ENCODE peak calls at places on chromosome 14, in four cellular contexts. R is K562, F is Peyer's patch, P is A549. X is an unnamed sample. For H3K4me1, the result is how much of the 10 kb centered on the place peaks cover.

GRCh38 chr14:53167602-53168328 is 14.6 kb upstream of the DDHD1 start:
- DNase-seq in F (no peak), R (no peak), P (no peak), X (no peak)

GRCh38 chr14:82661258-82661657 is 1127.6 kb upstream of the SEL1L start:
- DNase-seq in R (no peak), P (no peak), F (no peak), X (no peak)

GRCh38 chr14:79483472-79483871 is 727.8 kb downstream of the DIO2 start:
- DNase-seq in P (no peak), F (no peak), R (no peak), X (no peak)

GRCh38 chr14:59297070-59297766 is 108.8 kb downstream of the DAAM1 start:
- DNase-seq in R (no peak), F (no peak), P (no peak), X (no peak)

GRCh38 chr14:93285048-93285447 is 47.8 kb downstream of the BTBD7 start:
- DNase-seq in P (no peak), F (no peak), R (no peak), X (no peak)

GRCh38 chr14:71206766-71207371 is 299.6 kb downstream of the PCNX1 start:
- DNase-seq in R (no peak), F (no peak), P (peak), X (no peak)

GRCh38 chr14:50344116-50344775 is 32.1 kb downstream of the DMAC2L start:
- DNase-seq in F (no peak), P (no peak), R (no peak), X (no peak)

GRCh38 chr14:48670939-48671338 is 915.2 kb downstream of the RPS29 start:
- DNase-seq in F (no peak), P (no peak), R (no peak), X (no peak)

GRCh38 chr14:60649815-60650381 is 621 bp upstream of the SIX1 start:
- DNase-seq in F (no peak), R (no peak), P (no peak), X (no peak)

GRCh38 chr14:51478241-51478640 is 173.5 kb upstream of the FRMD6 start:
- DNase-seq in P (no peak), F (no peak), R (no peak), X (no peak)

GRCh38 chr14:57820581-57820980 is 45.3 kb downstream of the SLC35F4 start:
- DNase-seq in R (no peak), P (no peak), F (no peak), X (no peak)

GRCh38 chr14:105537580-105538474 is 11.4 kb downstream of the TMEM121 start:
- DNase-seq in P (peak), R (peak), F (peak), X (no peak)

GRCh38 chr14:98580131-98580678 is 691.8 kb downstream of the BCL11B start:
- DNase-seq in F (no peak), P (no peak), R (no peak), X (no peak)

GRCh38 chr14:92780444-92780843 is 13.7 kb upstream of the GOLGA5 start:
- DNase-seq in R (no peak), F (no peak), P (no peak), X (no peak)

GRCh38 chr14:54312166-54312801 is 84.5 kb upstream of the CDKN3 start:
- DNase-seq in R (no peak), P (peak), F (no peak), X (no peak)

GRCh38 chr14:52269100-52269499 is 1.6 kb downstream of the PTGDR start:
- DNase-seq in R (no peak), F (no peak), P (no peak), X (no peak)

GRCh38 chr14:25993830-25994229 is 604.0 kb downstream of the NOVA1 start:
- DNase-seq in R (no peak), F (no peak), P (no peak), X (no peak)

GRCh38 chr14:68633131-68633991 is 159.5 kb downstream of the ZFP36L1 start:
- DNase-seq in R (no peak), F (no peak), P (no peak), X (no peak)

GRCh38 chr14:99231181-99231849 is 40.7 kb downstream of the BCL11B start:
- DNase-seq in F (no peak), P (no peak), R (no peak), X (peak)

GRCh38 chr14:64775081-64775777 is 71.0 kb downstream of the PLEKHG3 start:
- DNase-seq in P (no peak), R (peak), F (no peak), X (no peak)

GRCh38 chr14:58072288-58073071 is 79.5 kb downstream of the ARMH4 start:
- DNase-seq in F (no peak), P (peak), R (peak), X (peak)

GRCh38 chr14:69528930-69529329 is 44.4 kb downstream of the PLEKHD1 start:
- DNase-seq in P (no peak), F (no peak), R (no peak), X (no peak)

GRCh38 chr14:20686386-20687143 is 2.0 kb upstream of the ANG start:
- DNase-seq in R (no peak), P (no peak), F (no peak), X (no peak)

GRCh38 chr14:20688167-20688839 is at the start of gene ANG:
- DNase-seq in R (no peak), P (no peak), F (no peak), X (no peak)

GRCh38 chr14:20690848-20691640 is 2.5 kb downstream of the ANG start:
- DNase-seq in P (peak), R (peak), F (no peak), X (no peak)

GRCh38 chr14:20684662-20685456 is 499 bp downstream of the RNASE4 start:
- DNase-seq in P (peak), F (peak), R (no peak), X (peak)

DNA sequence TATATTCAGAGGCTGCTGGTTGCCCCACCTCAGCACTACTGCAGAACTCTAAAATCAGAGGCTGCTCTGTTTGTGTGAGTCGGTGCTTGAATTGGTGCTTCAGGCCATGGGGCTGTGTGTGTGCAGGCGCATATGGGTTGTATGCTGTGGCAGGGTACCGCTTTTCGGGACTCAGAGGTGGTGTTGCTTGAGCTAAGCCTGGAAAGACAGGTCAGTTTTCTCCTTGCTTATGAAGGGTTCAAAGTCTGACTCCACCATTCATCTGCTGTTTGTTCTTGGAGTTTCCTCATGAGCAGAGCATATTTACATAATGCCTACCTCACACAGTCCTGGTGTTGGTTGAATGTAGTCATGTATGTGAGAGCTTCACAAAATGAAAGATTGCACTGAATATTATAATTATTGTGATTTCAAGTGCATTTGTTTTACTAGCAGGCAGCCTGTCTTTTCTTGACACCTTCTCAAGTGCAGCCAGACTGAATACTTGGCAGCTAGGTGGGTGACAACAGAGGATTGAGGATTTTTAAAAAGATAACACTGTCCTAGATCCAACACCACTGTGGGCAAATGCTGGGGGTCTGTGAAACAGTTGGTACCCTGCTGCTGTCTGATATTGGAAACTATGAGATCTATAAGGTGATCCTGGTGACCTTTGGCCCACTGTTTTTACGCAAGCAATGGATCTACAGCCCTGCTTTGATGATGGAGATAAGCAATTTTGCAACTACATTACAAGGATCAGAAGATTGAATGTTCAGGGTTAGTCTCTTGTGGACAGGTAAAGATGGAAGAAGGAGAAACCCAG is 1.0 kb upstream of the ANG start:
- DNase-seq in P (no peak), R (no peak), F (peak), X (no peak)
- TF ChIP-seq POLR2A in P (no peak), R (no peak), F (no peak), X (no peak)

GRCh38 chr14:94465042-94465441 is 11.0 kb downstream of the SERPINA9 start:
- DNase-seq in R (no peak), P (no peak), F (no peak), X (no peak)
- H3K4me3 ChIP-seq in R (no peak), P (no peak), F (no peak), X (no peak)

GRCh38 chr14:81343701-81344100 is 56.4 kb downstream of the STON2 start:
- DNase-seq in F (no peak), R (no peak), P (no peak), X (no peak)

GRCh38 chr14:81344461-81345160 is 55.5 kb downstream of the STON2 start:
- DNase-seq in F (no peak), P (no peak), R (no peak), X (no peak)

GRCh38 chr14:81343166-81343565 is 57.0 kb downstream of the STON2 start:
- DNase-seq in R (no peak), P (no peak), F (no peak), X (no peak)

GRCh38 chr14:81348086-81348485 is 52.0 kb downstream of the STON2 start:
- DNase-seq in R (no peak), P (no peak), F (no peak), X (no peak)

GRCh38 chr14:81345781-81346180 is 54.3 kb downstream of the STON2 start:
- DNase-seq in P (no peak), F (no peak), R (no peak), X (no peak)
- H3K4me1 ChIP-seq in P (under half), F (under half), R (under half), X (under half)

GRCh38 chr14:21258194-21258888 is 10.9 kb downstream of the HNRNPC start:
- DNase-seq in P (no peak), F (no peak), R (no peak), X (no peak)

GRCh38 chr14:21256539-21257394 is 12.5 kb downstream of the HNRNPC start:
- DNase-seq in R (no peak), F (no peak), P (no peak), X (no peak)

GRCh38 chr14:21255385-21256101 is 13.7 kb downstream of the HNRNPC start:
- DNase-seq in P (no peak), R (no peak), F (no peak), X (no peak)

GRCh38 chr14:21258889-21259787 is 10.1 kb downstream of the HNRNPC start:
- DNase-seq in R (no peak), P (no peak), F (no peak), X (no peak)

DNA sequence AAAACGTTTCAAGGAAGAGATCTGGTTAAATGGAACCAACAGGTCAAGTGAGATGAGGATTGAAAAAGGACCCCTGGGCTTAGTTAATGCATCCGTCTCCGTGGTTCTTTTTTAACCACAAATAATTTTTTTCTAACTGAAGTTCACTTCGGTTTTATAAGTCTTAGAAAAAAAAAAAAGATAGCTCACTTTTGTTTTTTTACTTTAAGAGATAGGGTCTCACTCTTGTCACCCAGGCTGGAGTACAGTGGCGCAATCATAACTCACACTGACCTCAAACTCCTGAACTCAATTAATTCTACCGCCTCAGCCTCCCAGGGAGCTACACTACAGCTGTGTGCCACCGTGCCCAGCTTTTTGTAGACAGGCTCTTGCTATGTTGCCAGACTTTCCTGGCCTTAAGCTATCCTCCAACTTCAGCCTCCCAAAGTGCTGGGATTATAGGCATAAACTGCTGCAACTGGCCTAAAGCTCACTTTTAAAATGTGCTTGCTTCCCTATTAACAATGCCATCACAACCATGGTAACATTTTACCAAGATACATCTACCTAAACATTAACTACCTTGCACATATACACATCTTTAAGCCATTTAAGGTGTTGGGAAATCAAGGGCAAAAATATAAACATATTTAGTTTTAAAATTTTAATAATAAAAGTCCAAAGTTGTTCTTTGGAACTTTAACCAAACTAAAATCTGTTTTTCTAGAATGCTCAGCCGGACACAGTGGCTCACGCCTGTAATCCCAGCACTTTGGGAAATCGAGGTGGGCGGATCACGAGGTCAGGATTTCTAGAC is 11.6 kb downstream of the HNRNPC start:
- DNase-seq in R (no peak), P (no peak), F (no peak), X (no peak)
- TF ChIP-seq POLR2A in R (peak), P (no peak), F (no peak), X (no peak)

DNA sequence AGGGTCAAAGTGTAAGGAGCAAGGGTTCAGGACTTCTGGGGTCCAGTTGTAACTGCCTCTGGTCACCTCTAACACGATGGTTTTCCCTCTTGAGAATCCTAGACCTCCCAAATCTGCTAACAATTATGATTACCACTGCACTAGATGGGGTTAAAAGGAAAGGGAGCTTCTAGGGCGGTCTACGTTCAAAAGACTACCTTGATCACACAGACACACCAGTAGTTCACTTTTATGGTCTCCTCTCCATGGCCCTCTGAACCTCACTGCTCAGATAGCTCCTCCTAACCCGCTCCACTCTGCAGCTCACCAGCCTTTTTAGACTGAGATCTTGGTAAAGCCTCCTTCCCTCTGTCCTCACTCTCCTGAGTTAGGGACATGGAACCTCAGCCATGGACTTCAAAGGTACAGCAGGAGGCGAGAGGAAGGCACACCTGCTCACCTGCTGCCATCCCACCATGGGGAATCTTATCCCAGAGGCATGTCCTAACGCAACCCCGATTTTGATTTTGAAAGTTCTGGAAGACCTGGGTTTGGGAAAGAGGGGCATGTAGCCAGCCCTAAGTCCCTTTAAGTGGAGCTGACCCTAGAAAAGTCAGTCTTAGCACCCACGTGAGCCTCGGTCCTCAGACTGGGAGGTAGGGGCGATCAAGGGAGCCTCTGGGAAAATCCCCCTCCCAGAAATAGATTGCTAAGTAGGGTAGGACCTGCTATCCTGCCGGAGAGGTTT is 1.4 kb downstream of the ZNF219 start:
- DNase-seq in R (no peak), P (no peak), F (no peak), X (no peak)
- H3K4me3 ChIP-seq in R (no peak), P (peak), F (peak), X (peak)

GRCh38 chr14:73784988-73785313 is 66.7 kb upstream of the PTGR2 start:
- DNase-seq in P (no peak), F (peak), R (no peak), X (no peak)

GRCh38 chr14:73786632-73786941 is 65.0 kb upstream of the PTGR2 start:
- DNase-seq in P (no peak), R (no peak), F (no peak), X (no peak)

GRCh38 chr14:73785834-73786631 is 65.6 kb upstream of the PTGR2 start:
- DNase-seq in F (peak), R (peak), P (peak), X (peak)

GRCh38 chr14:73784065-73784987 is 67.3 kb upstream of the PTGR2 start:
- DNase-seq in P (no peak), F (peak), R (no peak), X (no peak)

GRCh38 chr14:73785336-73785833 is 66.2 kb upstream of the PTGR2 start:
- DNase-seq in P (no peak), R (no peak), F (peak), X (no peak)
- H3K4me1 ChIP-seq in P (under half), R (under half), F (under half), X (under half)

GRCh38 chr14:100285021-100285912 is 21.0 kb downstream of the SLC25A29 start:
- DNase-seq in R (peak), P (peak), F (peak), X (peak)
- TF ChIP-seq POLR2A in R (peak), P (peak), F (peak), X (peak)

GRCh38 chr14:32075636-32076277 is 1.3 kb upstream of the ARHGAP5 start:
- DNase-seq in F (no peak), P (peak), R (peak), X (peak)

GRCh38 chr14:32072701-32073100 is 4.4 kb upstream of the ARHGAP5 start:
- DNase-seq in F (no peak), R (no peak), P (no peak), X (no peak)

GRCh38 chr14:32076278-32077080 is 625 bp upstream of the ARHGAP5 start:
- DNase-seq in F (peak), P (peak), R (peak), X (peak)

GRCh38 chr14:32074887-32075572 is 2.1 kb upstream of the ARHGAP5 start:
- DNase-seq in F (no peak), R (no peak), P (no peak), X (no peak)

DNA sequence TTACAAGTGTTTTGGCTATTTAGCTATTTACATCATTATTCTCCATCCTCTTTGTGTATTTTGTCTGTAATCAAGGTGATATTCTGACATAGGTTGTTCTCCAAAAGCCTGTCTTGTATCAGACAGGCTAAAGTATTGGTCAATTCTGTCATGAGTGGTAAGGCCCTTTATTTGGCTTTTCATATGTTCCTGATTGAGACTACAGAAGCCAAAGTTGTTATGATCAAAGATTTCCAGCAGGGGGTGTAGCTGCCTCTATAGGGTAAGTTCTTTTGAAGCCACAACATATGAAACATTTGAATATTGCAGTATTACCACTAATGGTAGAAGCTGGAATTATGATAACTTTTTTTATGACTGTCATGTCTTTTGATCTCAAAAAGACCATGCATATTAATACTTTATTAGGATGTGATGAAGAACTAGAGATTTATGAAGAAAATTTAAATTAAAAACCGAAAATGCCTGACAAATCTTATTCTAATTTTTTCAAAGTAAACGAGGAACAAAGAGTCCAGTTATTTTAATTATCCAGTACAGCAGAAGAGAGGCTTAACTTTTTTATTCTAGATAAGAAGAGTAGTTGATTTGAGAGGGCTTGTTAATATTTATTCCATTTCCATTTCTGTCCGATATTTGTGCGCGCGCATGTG is 3.4 kb upstream of the ARHGAP5 start:
- DNase-seq in F (no peak), P (peak), R (peak), X (no peak)
- H3K4me3 ChIP-seq in F (no peak), P (peak), R (no peak), X (no peak)

DNA sequence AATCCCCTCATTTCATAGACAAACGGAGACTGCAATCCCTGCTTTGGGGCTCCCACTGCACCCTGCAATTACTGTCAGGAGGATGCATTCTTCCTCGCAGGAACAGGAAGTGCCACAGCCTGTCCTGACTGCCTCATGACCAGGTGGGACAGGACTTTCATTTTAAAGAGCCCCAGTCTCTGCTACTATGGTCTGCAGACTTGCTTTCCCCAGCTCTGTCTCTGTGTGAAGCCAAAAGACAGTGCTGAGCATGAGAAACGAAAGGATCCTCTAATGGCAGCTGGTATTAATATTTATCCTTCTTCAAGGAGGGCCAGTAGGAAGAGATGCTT is 60.0 kb upstream of the PNMA1 start:
- DNase-seq in F (no peak), P (no peak), R (no peak), X (peak)
- H3K4me1 ChIP-seq in F (under half), P (under half), R (under half), X (under half)